ENCODE peak calls at places on chromosomes 13 and 19, in ten cellular contexts. U is AG10803, L is BE2C, Z is endodermal cell, P is right atrium auricular region, V is tibial artery, C is GM23338, G is astrocyte of the spinal cord, I is pancreas, E is AG04450. A is an unnamed sample.
A peak's percentile ranks its signal among the peaks of the same experiment; 100 is the strongest.

GRCh38 chr13:97258801-97259200 is 36.7 kb downstream of the MBNL2 start:
- DNase-seq in V (no peak), C (no peak), U (peak; percentile 84), Z (no peak), E (no peak), P (no peak), I (no peak), G (peak; percentile 44), L (no peak), A (no peak)

GRCh38 chr13:46831588-46832194 is 34.7 kb upstream of the ESD start:
- DNase-seq in G (peak; percentile 67), C (peak; percentile 71), Z (peak; percentile 78), I (no peak), L (peak; percentile 47), P (no peak), U (peak; percentile 54), V (no peak), E (peak; percentile 15), A (peak; percentile 70)

GRCh38 chr19:11814707-11815050 is 606 bp downstream of the ZNF440 start:
- DNase-seq in I (no peak), C (peak; percentile 55), G (peak; percentile 26), Z (no peak), P (no peak), U (peak; percentile 30), L (peak; percentile 13), V (no peak), E (no peak), A (peak; percentile 53)

GRCh38 chr19:13234518-13234917 is 84.3 kb downstream of the IER2 start:
- DNase-seq in U (peak; percentile 24), E (no peak), V (peak; percentile 26), P (no peak), C (peak; percentile 94), Z (peak; percentile 87), I (peak; percentile 61), L (peak; percentile 48), G (peak; percentile 16), A (peak; percentile 56)

GRCh38 chr19:13118424-13119193 is 545 bp downstream of the NACC1 start:
- DNase-seq in G (peak; percentile 34), L (peak; percentile 59), P (no peak), C (peak; percentile 97), E (no peak), V (no peak), U (no peak), Z (peak; percentile 96), I (peak; percentile 51), A (peak; percentile 51)

GRCh38 chr19:34226036-34226435 is 28.3 kb upstream of the GARRE1 start:
- DNase-seq in P (no peak), G (no peak), Z (no peak), I (no peak), E (no peak), C (no peak), V (no peak), U (no peak), L (no peak), A (peak; percentile 69)

GRCh38 chr13:111789011-111789410 is 277.9 kb upstream of the SOX1 start:
- DNase-seq in P (no peak), Z (peak; percentile 37), E (no peak), G (no peak), U (no peak), L (no peak), V (no peak), I (no peak), C (no peak), A (no peak)

GRCh38 chr13:106063591-106064308 is 471.7 kb downstream of the EFNB2 start:
- DNase-seq in L (no peak), G (peak; percentile 67), U (peak; percentile 64), I (no peak), P (no peak), Z (no peak), V (no peak), E (peak; percentile 30), C (no peak), A (peak; percentile 31)

GRCh38 chr13:52112606-52113005 is 16.3 kb downstream of the NEK5 start:
- DNase-seq in U (no peak), I (no peak), Z (no peak), E (no peak), L (no peak), P (no peak), V (no peak), C (no peak), G (no peak), A (no peak)

GRCh38 chr13:52118095-52118494 is 10.8 kb downstream of the NEK5 start:
- DNase-seq in G (no peak), C (no peak), Z (no peak), E (no peak), U (no peak), L (no peak), V (no peak), I (no peak), P (no peak), A (no peak)

GRCh38 chr13:52118595-52118994 is 10.3 kb downstream of the NEK5 start:
- DNase-seq in C (no peak), Z (no peak), L (no peak), G (no peak), P (no peak), I (no peak), V (no peak), U (no peak), E (no peak), A (no peak)
- TF ChIP-seq CTCF in C (no peak), Z (no peak), L (no peak), G (no peak), P (no peak), I (no peak), V (no peak), U (no peak), E (no peak), A (no peak)

DNA sequence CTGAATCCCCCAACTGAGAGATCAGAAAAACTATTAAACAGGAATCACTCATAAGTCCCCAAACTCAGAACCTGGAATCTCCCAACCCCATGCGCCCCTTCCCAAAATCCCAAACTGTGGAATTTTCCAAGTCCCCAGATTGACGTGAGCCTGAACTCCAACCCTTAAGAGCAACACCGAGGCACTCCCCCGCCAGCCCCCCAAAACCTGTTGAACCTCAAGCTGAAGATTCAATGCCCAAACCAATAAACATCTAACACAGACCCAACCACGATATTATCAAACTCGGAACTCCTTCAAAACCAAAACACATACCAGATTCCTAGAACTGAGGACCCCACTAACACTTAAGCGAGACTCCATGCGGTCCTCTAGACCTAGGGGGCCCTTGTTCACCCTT is 589 bp downstream of the IZUMO1 start:
- DNase-seq in L (no peak), Z (no peak), C (no peak), E (no peak), G (no peak), P (no peak), U (no peak), V (no peak), I (no peak), A (no peak)
- H3K4me3 ChIP-seq in L (no peak overlapping the region), Z (peak overlapping the region; percentile 89), C (peak overlapping the region; percentile 56), E (no peak overlapping the region), G (no peak overlapping the region), P (no peak overlapping the region), U (no peak overlapping the region), V (no peak overlapping the region), I (no peak overlapping the region), A (no peak overlapping the region)

GRCh38 chr13:36480726-36481485 is 48.6 kb downstream of the CCNA1 start:
- DNase-seq in G (no peak), P (no peak), E (no peak), V (no peak), Z (no peak), L (no peak), U (no peak), C (no peak), I (no peak), A (no peak)

GRCh38 chr13:36476661-36477060 is 44.4 kb downstream of the CCNA1 start:
- DNase-seq in I (no peak), L (no peak), P (no peak), E (no peak), Z (no peak), C (no peak), V (no peak), U (no peak), G (no peak), A (no peak)

DNA sequence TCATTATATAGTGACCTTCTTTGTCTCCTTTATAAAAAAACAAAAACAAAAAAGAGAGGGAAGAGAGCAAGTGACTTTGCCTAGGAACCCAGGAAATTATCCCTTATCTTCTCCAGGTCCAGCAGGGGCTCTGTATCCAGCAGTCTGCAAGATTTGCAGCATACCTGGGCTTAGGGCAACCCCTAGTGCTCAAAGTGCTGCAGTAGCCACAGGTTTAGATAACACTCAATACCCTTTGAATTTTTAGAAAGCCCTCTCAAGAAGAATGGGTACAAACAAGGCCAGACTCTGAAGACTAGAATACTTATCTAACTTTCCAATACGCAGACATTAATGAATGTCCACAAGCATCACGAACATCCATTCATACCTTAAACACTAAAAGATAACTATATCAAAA is 43.2 kb downstream of the CCNA1 start:
- DNase-seq in G (no peak), E (no peak), I (no peak), P (no peak), V (no peak), C (peak; percentile 75), Z (peak; percentile 80), L (no peak), U (no peak), A (peak; percentile 17)
- TF ChIP-seq CTCF in G (peak; percentile 5), E (no peak), I (no peak), P (no peak), V (no peak), C (peak; percentile 80), Z (peak; percentile 81), L (peak; percentile 2), U (peak; percentile 10), A (peak; percentile 35)

GRCh38 chr13:98761979-98762616 is 9.6 kb upstream of the SLC15A1 start:
- DNase-seq in C (no peak), G (no peak), U (no peak), E (no peak), P (no peak), V (no peak), I (no peak), L (no peak), Z (no peak), A (no peak)

GRCh38 chr13:98766716-98767115 is 14.2 kb upstream of the SLC15A1 start:
- DNase-seq in V (no peak), U (no peak), E (no peak), I (no peak), L (no peak), Z (no peak), G (no peak), P (no peak), C (no peak), A (no peak)

GRCh38 chr13:98766120-98766519 is 13.6 kb upstream of the SLC15A1 start:
- DNase-seq in I (no peak), L (no peak), E (no peak), Z (no peak), C (no peak), U (no peak), P (no peak), G (no peak), V (no peak), A (no peak)

GRCh38 chr13:98755729-98756128 is 3.3 kb upstream of the SLC15A1 start:
- DNase-seq in I (no peak), V (no peak), E (no peak), P (no peak), Z (no peak), C (no peak), U (no peak), L (no peak), G (no peak), A (no peak)

DNA sequence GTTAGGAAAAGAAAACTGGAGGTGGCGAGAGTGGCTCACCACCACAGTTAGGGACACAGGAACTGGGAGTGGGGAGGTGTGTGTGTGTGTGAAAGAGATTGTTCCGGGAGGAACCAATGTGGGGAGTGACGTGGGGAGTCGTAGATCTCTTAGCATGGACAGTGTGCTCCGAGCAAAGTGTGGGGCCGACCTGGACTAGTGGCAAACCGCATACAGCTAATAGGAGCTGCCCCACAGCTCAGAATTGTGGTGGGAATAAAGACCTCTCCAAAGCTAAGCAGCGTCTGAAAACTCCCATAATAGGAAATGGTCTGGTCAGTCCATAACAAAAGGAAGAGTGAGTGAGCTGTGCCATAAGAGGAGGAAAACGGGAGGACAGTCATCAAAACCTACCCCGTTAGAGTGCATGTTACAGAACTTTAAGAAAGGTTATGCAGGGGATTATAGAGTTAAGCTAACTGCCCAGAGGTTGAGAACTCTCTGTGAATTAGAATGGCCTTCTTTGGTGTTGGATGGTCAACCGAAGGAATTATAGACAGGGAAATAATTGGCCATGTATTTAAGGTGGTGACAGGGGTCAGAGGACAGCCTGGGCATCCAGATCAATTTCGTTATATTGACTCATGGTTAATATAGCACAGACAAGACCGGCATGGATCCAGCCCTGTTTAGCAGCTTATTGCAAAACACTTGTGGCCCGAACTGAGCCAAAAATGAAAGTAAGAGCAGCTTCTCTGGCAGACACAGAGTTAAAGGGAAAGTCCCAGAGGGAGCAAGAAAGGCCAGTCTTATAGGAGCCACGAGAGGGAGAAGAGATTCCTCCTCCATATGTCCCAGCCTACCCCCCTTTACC is 8.9 kb upstream of the SLC15A1 start:
- DNase-seq in P (no peak), E (peak; percentile 48), G (peak; percentile 44), L (no peak), V (no peak), U (peak; percentile 78), I (no peak), Z (no peak), C (no peak), A (peak; percentile 85)
- H3K4me3 ChIP-seq in P (peak overlapping the region; percentile 3), E (peak overlapping the region; percentile 53), G (no peak overlapping the region), L (no peak overlapping the region), V (peak overlapping the region; percentile 11), U (peak overlapping the region; percentile 33), I (no peak overlapping the region), Z (no peak overlapping the region), C (no peak overlapping the region), A (peak overlapping the region; percentile 54)

A was measured in fibroblast of villous mesenchyme.